ENCODE peak calls at places on chromosomes 13 and 19, in eight cellular contexts. One of them, this sample, is unnamed.

GRCh38 chr19:51676566-51677083 is 16.5 kb upstream of the SPACA6 start:
- ATAC-seq in gastrocnemius medialis: no peak
- ATAC-seq in aorta: no peak
- ATAC-seq in left cardiac atrium: no peak
- ATAC-seq in naive thymus-derived CD4-positive, alpha-beta T cell: peak
- ATAC-seq in naive thymus-derived CD8-positive, alpha-beta T cell: peak
- ATAC-seq in left lung: no peak
- ATAC-seq in psoas muscle: no peak
- ATAC-seq in this sample: no peak

GRCh38 chr19:411723-412355 is 2.9 kb upstream of the C2CD4C start:
- ATAC-seq in left lung: no peak
- ATAC-seq in psoas muscle: no peak
- ATAC-seq in aorta: no peak
- ATAC-seq in left cardiac atrium: no peak
- ATAC-seq in gastrocnemius medialis: no peak
- ATAC-seq in naive thymus-derived CD4-positive, alpha-beta T cell: no peak
- ATAC-seq in naive thymus-derived CD8-positive, alpha-beta T cell: no peak
- ATAC-seq in this sample: no peak

GRCh38 chr19:51750381-51751124 is 1.1 kb downstream of the FPR1 start:
- ATAC-seq in left cardiac atrium: no peak
- ATAC-seq in aorta: no peak
- ATAC-seq in naive thymus-derived CD8-positive, alpha-beta T cell: no peak
- ATAC-seq in psoas muscle: no peak
- ATAC-seq in gastrocnemius medialis: no peak
- ATAC-seq in left lung: no peak
- ATAC-seq in naive thymus-derived CD4-positive, alpha-beta T cell: peak
- ATAC-seq in this sample: no peak

GRCh38 chr19:2922987-2923386 is 21.8 kb downstream of the ZNF77 start:
- ATAC-seq in psoas muscle: no peak
- ATAC-seq in left cardiac atrium: peak
- ATAC-seq in aorta: no peak
- ATAC-seq in naive thymus-derived CD8-positive, alpha-beta T cell: no peak
- ATAC-seq in gastrocnemius medialis: no peak
- ATAC-seq in naive thymus-derived CD4-positive, alpha-beta T cell: no peak
- ATAC-seq in left lung: peak
- ATAC-seq in this sample: no peak

GRCh38 chr13:23560571-23561089 is 9.6 kb upstream of the TNFRSF19 start:
- ATAC-seq in left cardiac atrium: no peak
- ATAC-seq in aorta: no peak
- ATAC-seq in left lung: no peak
- ATAC-seq in gastrocnemius medialis: no peak
- ATAC-seq in naive thymus-derived CD8-positive, alpha-beta T cell: no peak
- ATAC-seq in naive thymus-derived CD4-positive, alpha-beta T cell: no peak
- ATAC-seq in psoas muscle: no peak
- ATAC-seq in this sample: no peak

GRCh38 chr13:84843368-84843767 is 955.9 kb downstream of the SLITRK6 start:
- ATAC-seq in left cardiac atrium: no peak
- ATAC-seq in naive thymus-derived CD4-positive, alpha-beta T cell: no peak
- ATAC-seq in gastrocnemius medialis: no peak
- ATAC-seq in psoas muscle: no peak
- ATAC-seq in aorta: no peak
- ATAC-seq in left lung: no peak
- ATAC-seq in naive thymus-derived CD8-positive, alpha-beta T cell: no peak
- ATAC-seq in this sample: no peak

GRCh38 chr13:39879286-39880035 is 224.0 kb downstream of the COG6 start:
- ATAC-seq in psoas muscle: no peak
- ATAC-seq in naive thymus-derived CD4-positive, alpha-beta T cell: no peak
- ATAC-seq in left cardiac atrium: peak
- ATAC-seq in aorta: no peak
- ATAC-seq in naive thymus-derived CD8-positive, alpha-beta T cell: no peak
- ATAC-seq in gastrocnemius medialis: no peak
- ATAC-seq in left lung: no peak
- ATAC-seq in this sample: peak

GRCh38 chr19:40466219-40467006 is at the start of gene SPTBN4:
- ATAC-seq in left lung: no peak
- ATAC-seq in gastrocnemius medialis: peak
- ATAC-seq in naive thymus-derived CD8-positive, alpha-beta T cell: peak
- ATAC-seq in aorta: no peak
- ATAC-seq in naive thymus-derived CD4-positive, alpha-beta T cell: peak
- ATAC-seq in psoas muscle: peak
- ATAC-seq in left cardiac atrium: no peak
- ATAC-seq in this sample: no peak

GRCh38 chr19:35501684-35502083 is 11.4 kb upstream of the KRTDAP start:
- ATAC-seq in psoas muscle: no peak
- ATAC-seq in left lung: peak
- ATAC-seq in aorta: no peak
- ATAC-seq in gastrocnemius medialis: no peak
- ATAC-seq in naive thymus-derived CD4-positive, alpha-beta T cell: no peak
- ATAC-seq in left cardiac atrium: peak
- ATAC-seq in naive thymus-derived CD8-positive, alpha-beta T cell: no peak
- ATAC-seq in this sample: no peak

GRCh38 chr13:60229708-60230272 is 66.1 kb upstream of the DIAPH3 start:
- ATAC-seq in left lung: peak
- ATAC-seq in left cardiac atrium: no peak
- ATAC-seq in naive thymus-derived CD4-positive, alpha-beta T cell: no peak
- ATAC-seq in gastrocnemius medialis: no peak
- ATAC-seq in psoas muscle: no peak
- ATAC-seq in naive thymus-derived CD8-positive, alpha-beta T cell: no peak
- ATAC-seq in aorta: no peak
- ATAC-seq in this sample: no peak

GRCh38 chr19:9075064-9075964 is 11.5 kb upstream of the OR1M1 start:
- ATAC-seq in aorta: peak
- ATAC-seq in naive thymus-derived CD4-positive, alpha-beta T cell: no peak
- ATAC-seq in left lung: peak
- ATAC-seq in naive thymus-derived CD8-positive, alpha-beta T cell: no peak
- ATAC-seq in psoas muscle: no peak
- ATAC-seq in left cardiac atrium: peak
- ATAC-seq in gastrocnemius medialis: no peak
- ATAC-seq in this sample: peak

GRCh38 chr13:112065867-112066623 is 904 bp upstream of the SOX1 start:
- ATAC-seq in left lung: no peak
- ATAC-seq in naive thymus-derived CD8-positive, alpha-beta T cell: peak
- ATAC-seq in naive thymus-derived CD4-positive, alpha-beta T cell: no peak
- ATAC-seq in gastrocnemius medialis: no peak
- ATAC-seq in aorta: no peak
- ATAC-seq in psoas muscle: no peak
- ATAC-seq in left cardiac atrium: no peak
- ATAC-seq in this sample: no peak

GRCh38 chr13:45851171-45851889 is at the start of gene SIAH3:
- ATAC-seq in psoas muscle: peak
- ATAC-seq in naive thymus-derived CD8-positive, alpha-beta T cell: peak
- ATAC-seq in left lung: peak
- ATAC-seq in left cardiac atrium: peak
- ATAC-seq in aorta: no peak
- ATAC-seq in naive thymus-derived CD4-positive, alpha-beta T cell: peak
- ATAC-seq in gastrocnemius medialis: no peak
- ATAC-seq in this sample: no peak

This sample was measured in gastroesophageal sphincter.